ENCODE peak calls at places on chromosomes 1 and 21, in four cellular contexts. V is activated CD8-positive, alpha-beta T cell treated with anti-CD3 and anti-CD28 coated beads for 36 hours; H is WTC11; Q is AG04450. D is an unnamed sample.

GRCh38 chr1:114322207-114322606 is 168.5 kb upstream of the SYT6 start:
- DNase-seq in V (no peak), H (no peak), Q (no peak), D (no peak)

GRCh38 chr1:156508205-156508954 is 7.8 kb upstream of the MEF2D start:
- DNase-seq in V (peak), H (no peak), Q (no peak), D (peak)

GRCh38 chr1:153361129-153362109 is 3.8 kb downstream of the S100A9 start:
- DNase-seq in V (no peak), H (no peak), Q (no peak), D (no peak)

GRCh38 chr1:177132141-177132540 is 32.4 kb downstream of the ASTN1 start:
- DNase-seq in V (no peak), H (no peak), Q (no peak), D (no peak)

GRCh38 chr1:115239148-115239820 is 98.8 kb downstream of the NGF start:
- DNase-seq in V (no peak), H (no peak), Q (peak), D (no peak)

GRCh38 chr1:32716312-32717126 is 13.9 kb upstream of the SYNC start:
- DNase-seq in V (peak), H (peak), Q (no peak), D (peak)

GRCh38 chr1:172292840-172293239 is 127.6 kb upstream of the C1orf105 start:
- DNase-seq in V (no peak), H (no peak), Q (no peak), D (no peak)

GRCh38 chr1:47980501-47980900 is 16.7 kb downstream of the TRABD2B start:
- DNase-seq in V (no peak), H (no peak), Q (no peak), D (no peak)

GRCh38 chr1:89081005-89081404 is 16.0 kb upstream of the GBP1 start:
- DNase-seq in V (no peak), H (no peak), Q (no peak), D (no peak)

GRCh38 chr1:94160811-94161210 is 39.9 kb upstream of the ABCA4 start:
- DNase-seq in V (no peak), H (no peak), Q (peak), D (no peak)

GRCh38 chr1:206508956-206509355 is 1.6 kb downstream of the RASSF5 start:
- DNase-seq in V (no peak), H (no peak), Q (peak), D (no peak)

GRCh38 chr1:24898909-24899439 is 31.1 kb downstream of the RUNX3 start:
- DNase-seq in V (peak), H (no peak), Q (no peak), D (peak)

GRCh38 chr1:36351222-36351977 is 28.0 kb upstream of the EVA1B start:
- DNase-seq in V (no peak), H (no peak), Q (no peak), D (no peak)

GRCh38 chr1:14413809-14414208 is 184.7 kb upstream of the KAZN start:
- DNase-seq in V (no peak), H (no peak), Q (peak), D (no peak)

GRCh38 chr1:117312453-117313138 is 54.7 kb upstream of the MAN1A2 start:
- DNase-seq in V (no peak), H (no peak), Q (peak), D (peak)

GRCh38 chr1:179337343-179337742 is 28.4 kb upstream of the AXDND1 start:
- DNase-seq in V (no peak), H (no peak), Q (no peak), D (no peak)

GRCh38 chr1:39828734-39829133 is 40.1 kb upstream of the BMP8B start:
- DNase-seq in V (no peak), H (no peak), Q (no peak), D (no peak)

GRCh38 chr1:26034504-26035202 is 11.3 kb downstream of the SLC30A2 start:
- DNase-seq in V (no peak), H (no peak), Q (no peak), D (no peak)

GRCh38 chr1:33473900-33474299 is 1.5 kb downstream of the ZSCAN20 start:
- DNase-seq in V (no peak), H (no peak), Q (no peak), D (no peak)

GRCh38 chr1:245754463-245754961 is 599.7 kb downstream of the KIF26B start:
- DNase-seq in V (no peak), H (no peak), Q (no peak), D (no peak)

GRCh38 chr1:109191377-109191776 is 22.3 kb upstream of the SARS1 start:
- DNase-seq in V (no peak), H (peak), Q (no peak), D (no peak)

GRCh38 chr1:34409689-34410229 is 233.1 kb downstream of the C1orf94 start:
- DNase-seq in V (no peak), H (no peak), Q (no peak), D (no peak)

GRCh38 chr1:171912509-171913185 is 71.3 kb downstream of the DNM3 start:
- DNase-seq in V (no peak), H (no peak), Q (no peak), D (no peak)

GRCh38 chr1:221720545-221720944 is 21.3 kb downstream of the DUSP10 start:
- DNase-seq in V (no peak), H (no peak), Q (no peak), D (no peak)

GRCh38 chr1:84736944-84737343 is 46.7 kb upstream of the SSX2IP start:
- DNase-seq in V (no peak), H (no peak), Q (no peak), D (no peak)

GRCh38 chr1:21490774-21491482 is 18.3 kb upstream of the ALPL start:
- DNase-seq in V (peak), H (peak), Q (no peak), D (no peak)

GRCh38 chr1:184385863-184386262 is 966 bp upstream of the C1orf21 start:
- DNase-seq in V (no peak), H (no peak), Q (no peak), D (no peak)

GRCh38 chr1:111196213-111196612 is 4.2 kb downstream of the DENND2D start:
- DNase-seq in V (no peak), H (no peak), Q (no peak), D (no peak)

GRCh38 chr1:111199881-111200801 is at the start of gene DENND2D:
- DNase-seq in V (peak), H (no peak), Q (no peak), D (no peak)

GRCh38 chr1:111198836-111199235 is 1.6 kb downstream of the DENND2D start:
- DNase-seq in V (no peak), H (no peak), Q (no peak), D (no peak)

GRCh38 chr1:111199329-111199728 is 1.1 kb downstream of the DENND2D start:
- DNase-seq in V (no peak), H (no peak), Q (no peak), D (no peak)

DNA sequence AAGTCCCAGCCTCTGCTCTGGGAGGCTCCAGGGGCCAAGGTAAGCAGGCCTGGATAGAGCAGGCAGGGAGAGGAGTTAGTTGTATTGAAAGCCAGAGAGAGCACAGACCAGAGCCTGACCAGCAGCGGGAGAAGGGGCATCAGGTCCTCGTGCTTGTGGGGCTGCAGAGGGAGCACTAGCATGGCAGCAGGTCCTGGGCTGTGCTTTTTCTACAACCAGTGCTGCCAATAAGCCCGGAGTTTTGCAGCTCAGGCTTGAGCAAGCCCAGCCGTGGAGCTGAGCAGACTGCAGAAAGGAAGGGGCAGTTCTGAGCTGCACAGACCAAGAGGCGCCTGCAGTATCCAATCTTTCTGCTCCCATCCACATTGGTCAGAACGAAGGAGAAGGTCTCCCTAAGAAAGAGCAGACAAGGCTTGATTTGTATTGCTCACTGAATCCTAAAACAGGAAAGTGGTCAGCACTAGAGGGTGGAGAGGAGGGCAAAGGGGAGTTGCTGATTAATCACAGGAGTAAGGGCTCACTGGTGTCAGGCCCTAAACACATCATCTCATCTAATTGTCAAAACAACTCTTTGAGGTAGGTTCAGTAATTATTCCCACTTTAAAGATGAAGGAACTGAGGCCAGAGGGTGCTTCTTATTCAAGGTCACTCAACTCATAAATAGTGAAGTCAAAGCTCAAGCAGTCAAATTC is 2.7 kb downstream of the DENND2D start:
- DNase-seq in V (peak), H (peak), Q (no peak), D (peak)
- TF ChIP-seq CTCF in V (peak), H (no peak), Q (peak), D (peak)

GRCh38 chr1:9193226-9193625 is 41.3 kb upstream of the H6PD start:
- DNase-seq in V (no peak), H (no peak), Q (no peak), D (no peak)
- TF ChIP-seq CTCF in V (no peak), H (no peak), Q (no peak), D (no peak)

DNA sequence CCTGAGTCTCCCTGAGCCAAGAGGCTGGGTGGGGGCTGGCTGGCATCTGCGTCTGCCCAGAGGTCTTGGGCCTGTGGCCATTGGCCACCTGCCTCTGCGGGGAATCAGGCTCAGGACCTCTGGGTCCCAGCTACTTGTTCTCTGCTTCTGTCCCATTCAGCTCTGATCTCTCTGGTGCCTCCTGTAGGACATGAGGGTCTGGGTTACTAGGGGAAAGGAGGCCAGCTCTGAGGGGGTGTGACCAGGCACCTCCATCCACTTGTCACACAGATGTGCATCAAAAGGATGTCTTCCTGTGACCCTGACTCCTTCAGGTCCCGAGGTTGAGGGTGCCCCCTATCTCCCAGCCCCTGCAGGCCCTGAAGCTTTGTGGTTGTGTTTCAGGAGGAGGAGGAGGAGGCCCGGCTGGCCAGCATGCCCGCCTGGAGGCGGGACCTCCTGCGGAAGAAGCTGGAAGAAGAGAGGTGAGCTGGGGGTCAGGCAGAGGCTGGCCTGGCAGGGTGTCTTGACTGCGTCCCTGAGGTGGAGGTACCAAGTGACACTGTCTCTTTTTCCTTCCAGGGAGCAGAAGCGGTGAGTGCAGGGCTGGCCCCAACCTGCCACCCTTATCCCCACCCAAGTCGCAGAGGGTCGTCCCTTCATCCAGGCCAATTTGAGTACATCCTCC is 9.0 kb downstream of the TNFRSF25 start:
- DNase-seq in V (no peak), H (no peak), Q (no peak), D (no peak)
- TF ChIP-seq CTCF in V (no peak), H (no peak), Q (no peak), D (no peak)

GRCh38 chr21:15533618-15534017 is 196.2 kb upstream of the USP25 start:
- DNase-seq in V (no peak), H (no peak), Q (no peak), D (no peak)

GRCh38 chr21:15539376-15539775 is 190.4 kb upstream of the USP25 start:
- DNase-seq in V (no peak), H (no peak), Q (no peak), D (no peak)

GRCh38 chr21:15531986-15532385 is 197.8 kb upstream of the USP25 start:
- DNase-seq in V (no peak), H (no peak), Q (no peak), D (no peak)

DNA sequence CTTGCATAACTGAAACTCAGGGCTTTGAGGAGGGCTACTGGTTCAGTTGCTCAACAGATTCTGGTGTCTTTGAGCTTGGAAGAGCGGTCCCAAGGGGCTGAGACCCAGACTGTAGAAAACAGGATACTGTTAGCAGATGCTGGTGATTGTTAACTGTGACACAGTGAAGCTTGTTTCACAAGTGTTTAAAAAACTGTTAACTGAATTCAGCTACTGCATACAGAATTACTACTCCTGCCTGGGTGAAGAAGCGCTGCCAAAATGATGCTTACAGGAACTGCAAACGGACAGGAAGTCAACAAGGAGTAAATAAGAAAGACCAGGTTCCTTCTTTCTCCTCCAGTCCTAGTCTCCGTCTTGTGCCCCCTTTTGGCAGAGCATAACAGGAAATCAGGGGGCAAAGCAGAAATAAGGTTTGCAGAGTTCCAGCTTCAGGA is 195.3 kb upstream of the USP25 start:
- DNase-seq in V (no peak), H (no peak), Q (no peak), D (no peak)
- TF ChIP-seq CTCF in V (no peak), H (no peak), Q (no peak), D (no peak)

GRCh38 chr21:37496972-37497371 is 130.4 kb downstream of the DYRK1A start:
- DNase-seq in V (peak), H (no peak), Q (no peak), D (no peak)
- TF ChIP-seq CTCF in V (peak), H (no peak), Q (peak), D (no peak)

GRCh38 chr1:200969726-200970521 is 53.6 kb downstream of the KIF21B start:
- DNase-seq in V (peak), H (no peak), Q (no peak), D (peak)
- TF ChIP-seq CTCF in V (peak), H (no peak), Q (no peak), D (peak)

DNA sequence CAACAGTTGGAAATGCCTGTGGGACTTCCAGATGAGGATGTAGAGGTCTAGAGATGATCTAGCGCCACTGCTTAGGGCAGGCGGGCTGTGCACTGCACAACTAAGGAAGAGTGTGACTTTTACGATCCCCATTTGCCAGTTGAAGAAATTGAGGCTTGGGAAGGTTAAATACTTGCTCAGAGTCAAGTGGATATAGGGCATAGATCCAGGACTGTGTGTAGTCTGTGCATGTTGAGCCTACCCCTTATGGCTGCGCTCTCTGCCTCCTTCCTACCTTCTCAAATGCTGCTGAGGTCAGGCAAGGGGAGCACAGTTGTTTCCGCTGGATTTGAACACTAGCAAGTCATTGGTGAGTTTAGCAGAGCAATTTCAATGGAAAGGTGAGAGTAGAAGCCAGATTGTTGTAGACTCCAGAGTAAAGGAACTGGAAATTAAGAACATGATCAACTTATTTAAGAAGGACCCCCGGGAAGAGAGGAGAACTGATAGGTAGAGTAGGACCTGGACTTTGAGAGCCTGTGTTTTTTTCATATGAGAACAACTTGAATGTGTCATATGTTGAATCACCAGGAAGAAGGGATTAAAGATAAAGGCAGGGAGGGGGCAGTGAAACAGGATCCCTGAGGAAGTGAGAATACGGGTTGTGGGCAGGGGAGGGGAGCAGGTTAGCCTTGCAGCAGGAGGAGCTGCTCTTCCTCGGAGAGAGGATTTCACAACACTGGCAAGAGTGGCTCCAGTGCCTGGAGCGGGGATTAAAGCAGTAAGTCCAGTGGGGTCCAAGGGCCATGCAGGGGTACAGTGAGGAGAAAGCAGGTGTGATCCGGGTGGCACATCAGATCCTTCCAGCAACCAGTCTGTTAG is 2.7 kb downstream of the CAPN2 start:
- DNase-seq in V (no peak), H (no peak), Q (no peak), D (no peak)
- TF ChIP-seq CTCF in V (no peak), H (no peak), Q (no peak), D (no peak)

GRCh38 chr1:54791880-54792522 is 9.1 kb downstream of the TTC22 start:
- DNase-seq in V (peak), H (peak), Q (no peak), D (peak)
- TF ChIP-seq CTCF in V (peak), H (peak), Q (peak), D (peak)